ENCODE peak calls at places on chromosomes 7 and 10, in four cellular contexts. G is T follicular helper cell, F is fibroblast of the conjunctiva, M is HCT116. Q is an unnamed sample.

GRCh38 chr10:27328946-27329345 is 88.3 kb upstream of the ACBD5 start:
- DNase-seq in G (no peak), M (no peak), F (no peak), Q (no peak)

GRCh38 chr10:71715026-71715425 is 4.6 kb downstream of the C10orf105 start:
- DNase-seq in M (no peak), G (no peak), F (no peak), Q (no peak)

GRCh38 chr7:79458796-79459195 is 5.3 kb upstream of the MAGI2 start:
- DNase-seq in G (no peak), F (no peak), M (no peak), Q (no peak)

GRCh38 chr7:77649950-77650349 is 46.3 kb upstream of the RSBN1L start:
- DNase-seq in G (no peak), F (no peak), M (no peak), Q (no peak)

GRCh38 chr7:20395094-20395493 is 64.4 kb downstream of the ITGB8 start:
- DNase-seq in M (no peak), G (no peak), F (no peak), Q (no peak)

GRCh38 chr10:6721480-6721879 is 141.4 kb upstream of the PRKCQ start:
- DNase-seq in G (no peak), F (peak; percentile 90), M (peak; percentile 37), Q (peak; percentile 87)

GRCh38 chr7:17546206-17546998 is 247.9 kb downstream of the AHR start:
- DNase-seq in M (no peak), F (no peak), G (no peak), Q (no peak)

GRCh38 chr7:108247646-108248045 is 117.5 kb upstream of the LAMB4 start:
- DNase-seq in M (no peak), F (no peak), G (no peak), Q (no peak)

GRCh38 chr7:103781409-103781808 is 208.0 kb downstream of the RELN start:
- DNase-seq in F (no peak), M (no peak), G (no peak), Q (no peak)

GRCh38 chr10:88800152-88801125 is 2.1 kb upstream of the LIPM start:
- DNase-seq in M (no peak), G (no peak), F (no peak), Q (no peak)

GRCh38 chr7:48109848-48110663 is 21.0 kb downstream of the UPP1 start:
- DNase-seq in M (peak; percentile 46), F (no peak), G (peak; percentile 81), Q (no peak)

GRCh38 chr7:147432068-147432467 is 1158.5 kb upstream of the C7orf33 start:
- DNase-seq in G (no peak), F (peak; percentile 10), M (no peak), Q (no peak)

GRCh38 chr10:125283191-125283590 is 122.8 kb upstream of the CTBP2 start:
- DNase-seq in G (no peak), F (no peak), M (no peak), Q (no peak)

GRCh38 chr10:68492118-68492517 is 20.3 kb upstream of the DNA2 start:
- DNase-seq in M (no peak), F (no peak), G (no peak), Q (no peak)

GRCh38 chr7:95330194-95331003 is 6.1 kb upstream of the PON1 start:
- DNase-seq in G (no peak), F (peak; percentile 9), M (no peak), Q (peak; percentile 2)

Q was measured in glomerular endothelial cell.